ENCODE peak calls at places on chromosomes 5 and 9, in ten cellular contexts. B, D, J, K, N, R, M, U, I and S are unnamed samples.

GRCh38 chr9:77839459-77840140 is 191.5 kb upstream of the GNA14 start:
- DNase-seq in U (peak), B (no peak), K (no peak), D (no peak), I (no peak), J (no peak), M (peak), R (no peak), N (no peak), S (no peak)

GRCh38 chr9:4099961-4100360 is 199.9 kb downstream of the GLIS3 start:
- DNase-seq in D (no peak), J (no peak), I (no peak), K (no peak), U (peak), N (no peak), B (no peak), R (no peak), M (no peak), S (no peak)

GRCh38 chr9:75088646-75089368 is 493 bp downstream of the OSTF1 start:
- DNase-seq in N (peak), U (peak), J (peak), B (peak), M (no peak), K (peak), R (peak), I (peak), D (peak), S (peak)

GRCh38 chr5:101897914-101898313 is 398.2 kb downstream of the SLCO4C1 start:
- DNase-seq in U (no peak), R (no peak), M (no peak), B (no peak), D (peak), N (no peak), J (no peak), I (no peak), K (no peak), S (no peak)

GRCh38 chr5:392431-392988 is 50.5 kb upstream of the EXOC3 start:
- DNase-seq in J (peak), R (no peak), B (no peak), U (no peak), I (no peak), K (no peak), D (peak), N (peak), M (peak), S (no peak)

GRCh38 chr5:56466136-56466816 is 233.1 kb upstream of the ANKRD55 start:
- DNase-seq in U (no peak), B (no peak), M (no peak), R (no peak), D (no peak), N (no peak), K (no peak), I (no peak), J (no peak), S (no peak)

GRCh38 chr5:140000332-140000731 is 42.8 kb downstream of the NRG2 start:
- DNase-seq in U (no peak), M (no peak), I (no peak), J (no peak), R (peak), B (no peak), D (no peak), K (peak), N (no peak), S (no peak)

GRCh38 chr5:73997936-73998335 is 371.9 kb downstream of the ARHGEF28 start:
- DNase-seq in M (no peak), K (no peak), J (no peak), D (no peak), R (no peak), U (no peak), I (no peak), N (no peak), B (no peak), S (no peak)

GRCh38 chr9:108271646-108272349 is 584.0 kb downstream of the ACTL7B start:
- DNase-seq in U (peak), R (no peak), I (no peak), D (peak), J (no peak), K (no peak), M (no peak), N (peak), B (peak), S (no peak)

GRCh38 chr9:116674210-116674980 is 12.7 kb upstream of the TRIM32 start:
- DNase-seq in K (no peak), M (no peak), D (peak), I (no peak), R (no peak), U (no peak), B (no peak), N (no peak), J (no peak), S (no peak)

GRCh38 chr9:2159521-2160417 is 144.6 kb downstream of the SMARCA2 start:
- DNase-seq in B (no peak), K (no peak), J (no peak), N (no peak), R (no peak), D (peak), I (no peak), U (peak), M (no peak), S (peak)

GRCh38 chr9:9904021-9904420 is 708.8 kb downstream of the PTPRD start:
- DNase-seq in R (no peak), M (no peak), K (no peak), D (no peak), U (no peak), J (no peak), N (no peak), B (no peak), I (no peak), S (no peak)

GRCh38 chr9:83422512-83422911 is 115.7 kb downstream of the FRMD3 start:
- DNase-seq in U (peak), K (peak), D (no peak), R (no peak), I (no peak), J (no peak), M (no peak), N (no peak), B (no peak), S (no peak)

GRCh38 chr5:160274483-160274931 is 37.9 kb downstream of the CCNJL start:
- DNase-seq in N (no peak), I (no peak), J (no peak), M (no peak), U (no peak), R (no peak), D (no peak), B (no peak), K (no peak), S (no peak)

GRCh38 chr5:134161712-134162395 is 14.9 kb downstream of the SKP1 start:
- DNase-seq in U (no peak), J (no peak), N (no peak), B (no peak), K (no peak), I (no peak), R (no peak), D (no peak), M (no peak), S (no peak)

GRCh38 chr9:18743976-18744375 is 270.0 kb downstream of the ADAMTSL1 start:
- DNase-seq in J (no peak), N (no peak), B (no peak), D (no peak), M (no peak), K (no peak), I (no peak), R (no peak), U (peak), S (no peak)

GRCh38 chr5:83222906-83223305 is 145.6 kb downstream of the XRCC4 start:
- DNase-seq in K (no peak), N (no peak), D (no peak), I (no peak), M (no peak), R (no peak), U (no peak), J (no peak), B (no peak), S (no peak)

GRCh38 chr9:36164361-36164760 is 4.8 kb upstream of the CCIN start:
- DNase-seq in N (no peak), J (no peak), I (no peak), M (no peak), B (no peak), U (no peak), K (no peak), R (no peak), D (no peak), S (no peak)

GRCh38 chr5:128537306-128537998 is 593 bp downstream of the FBN2 start:
- DNase-seq in D (peak), K (peak), J (no peak), M (no peak), N (no peak), R (peak), U (peak), B (no peak), I (no peak), S (no peak)

GRCh38 chr9:113187935-113188595 is 33.0 kb downstream of the FKBP15 start:
- DNase-seq in J (no peak), R (peak), U (peak), N (peak), I (peak), M (peak), K (peak), B (peak), D (no peak), S (peak)

GRCh38 chr9:125343518-125344284 is 82.1 kb downstream of the GAPVD1 start:
- DNase-seq in R (no peak), I (no peak), D (peak), M (no peak), B (no peak), J (no peak), N (no peak), K (peak), U (peak), S (no peak)

GRCh38 chr5:110734101-110734500 is 4.7 kb upstream of the SLC25A46 start:
- DNase-seq in K (no peak), D (no peak), N (no peak), J (no peak), I (no peak), U (no peak), M (no peak), B (no peak), R (no peak), S (no peak)

GRCh38 chr5:30991462-30991861 is 202.0 kb upstream of the CDH6 start:
- DNase-seq in J (no peak), U (no peak), N (no peak), I (no peak), K (no peak), B (no peak), R (no peak), M (no peak), D (no peak), S (no peak)

GRCh38 chr9:98147582-98147981 is 28.6 kb upstream of the TRIM14 start:
- DNase-seq in D (no peak), B (no peak), R (no peak), U (no peak), J (no peak), I (no peak), K (no peak), M (no peak), N (no peak), S (no peak)

GRCh38 chr5:167993771-167994170 is 297.7 kb upstream of the WWC1 start:
- DNase-seq in N (no peak), R (no peak), B (no peak), K (no peak), M (no peak), U (no peak), J (no peak), D (no peak), I (no peak), S (no peak)

GRCh38 chr5:50751064-50751657 is 84.7 kb downstream of the PARP8 start:
- DNase-seq in K (peak), M (peak), I (no peak), R (no peak), U (peak), J (no peak), B (peak), N (peak), D (peak), S (peak)

GRCh38 chr9:36632892-36633291 is 60.2 kb downstream of the MELK start:
- DNase-seq in I (no peak), R (no peak), J (no peak), B (no peak), K (no peak), M (peak), U (peak), D (peak), N (no peak), S (no peak)

GRCh38 chr5:35159370-35159742 is 70.9 kb downstream of the PRLR start:
- DNase-seq in K (no peak), R (peak), N (no peak), B (no peak), I (no peak), U (peak), D (peak), J (no peak), M (no peak), S (no peak)

GRCh38 chr5:78594946-78595921 is 53.3 kb downstream of the LHFPL2 start:
- DNase-seq in M (peak), D (no peak), N (peak), J (no peak), U (peak), I (no peak), K (peak), B (peak), R (no peak), S (no peak)

GRCh38 chr5:168407222-168407621 is 79.0 kb upstream of the RARS1 start:
- DNase-seq in K (no peak), M (no peak), J (no peak), D (no peak), R (no peak), I (no peak), B (no peak), N (no peak), U (peak), S (no peak)

GRCh38 chr5:143226361-143226760 is 177.1 kb downstream of the NR3C1 start:
- DNase-seq in K (no peak), B (no peak), J (no peak), D (no peak), M (no peak), N (no peak), R (no peak), U (no peak), I (no peak), S (no peak)

GRCh38 chr9:69155341-69156030 is 18.6 kb upstream of the TJP2 start:
- DNase-seq in U (no peak), D (peak), J (no peak), N (no peak), R (no peak), M (no peak), I (no peak), B (no peak), K (no peak), S (no peak)

GRCh38 chr5:36373527-36374086 is 71.9 kb upstream of the RANBP3L start:
- DNase-seq in J (no peak), K (peak), M (no peak), D (no peak), N (peak), B (peak), I (peak), R (peak), U (peak), S (peak)

GRCh38 chr5:143008809-143009521 is 238.8 kb downstream of the ARHGAP26 start:
- DNase-seq in K (peak), M (peak), D (no peak), I (peak), U (peak), J (peak), N (no peak), B (peak), R (peak), S (no peak)

GRCh38 chr9:117412006-117412715 is 2.7 kb downstream of the ASTN2 start:
- DNase-seq in M (no peak), D (peak), B (no peak), I (no peak), N (no peak), J (no peak), R (no peak), K (no peak), U (no peak), S (no peak)

GRCh38 chr5:1732238-1732880 is 67.3 kb downstream of the MRPL36 start:
- DNase-seq in K (peak), U (no peak), D (no peak), N (peak), B (no peak), I (no peak), M (no peak), J (no peak), R (peak), S (no peak)

GRCh38 chr9:136370037-136370436 is 3.4 kb downstream of the CARD9 start:
- DNase-seq in U (no peak), B (no peak), K (no peak), R (no peak), J (no peak), M (no peak), I (no peak), D (no peak), N (no peak), S (no peak)

GRCh38 chr9:136373300-136374182 is at the start of gene CARD9:
- DNase-seq in M (no peak), K (no peak), I (no peak), N (no peak), J (no peak), B (peak), D (no peak), U (no peak), R (peak), S (no peak)

GRCh38 chr9:136372006-136372405 is 1.5 kb downstream of the CARD9 start:
- DNase-seq in M (no peak), D (no peak), I (no peak), N (no peak), U (no peak), K (no peak), J (no peak), R (no peak), B (no peak), S (no peak)

GRCh38 chr9:136372561-136373299 is 739 bp downstream of the CARD9 start:
- DNase-seq in N (peak), D (no peak), B (peak), R (peak), J (peak), K (no peak), I (no peak), U (peak), M (no peak), S (peak)

DNA sequence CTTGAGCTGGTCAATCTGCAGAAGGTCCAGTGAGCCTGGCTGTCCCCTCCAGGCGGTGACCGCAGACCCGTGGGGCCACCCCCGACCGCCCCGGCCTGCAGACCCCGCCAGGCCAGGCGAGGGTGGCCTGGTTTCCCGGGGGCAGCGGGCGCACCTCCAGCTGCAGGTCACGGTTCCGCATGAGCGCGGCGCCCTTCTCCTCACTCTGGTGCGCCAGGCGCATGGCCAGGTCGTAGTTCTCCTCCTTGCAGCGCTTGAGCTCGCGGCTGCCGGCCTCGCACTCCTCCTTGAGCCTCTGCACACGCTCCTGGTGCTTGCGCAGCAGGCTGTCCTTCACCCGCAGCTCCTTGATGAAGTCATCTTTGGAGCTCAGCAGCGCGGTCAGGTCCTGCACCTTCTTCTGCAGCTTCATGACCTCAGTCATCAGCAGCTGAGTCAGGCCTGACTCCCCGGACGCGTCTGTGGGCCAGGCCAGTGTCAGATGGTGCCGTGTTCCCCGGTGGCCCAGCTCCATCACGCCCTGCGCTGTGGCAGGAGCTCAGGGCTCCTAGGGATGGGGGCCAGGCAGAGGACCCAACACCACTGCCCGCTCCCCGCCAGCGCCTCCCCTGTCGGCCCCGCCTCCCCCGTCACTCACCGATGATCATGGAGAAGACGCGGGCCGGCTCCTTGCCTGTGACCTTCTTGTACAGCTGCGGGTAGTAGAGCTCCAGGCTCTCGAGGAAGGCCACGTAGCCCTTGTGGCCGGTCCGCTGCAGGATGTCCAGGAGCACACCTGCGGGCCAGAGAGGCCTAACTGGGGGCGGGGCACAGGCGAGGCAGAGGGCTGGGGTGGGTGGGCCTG is 2.6 kb downstream of the CARD9 start:
- DNase-seq in D (no peak), N (no peak), B (no peak), M (no peak), K (no peak), U (no peak), R (no peak), J (no peak), I (no peak), S (no peak)
- H3K27ac ChIP-seq in D (no peak), N (no peak), B (no peak), M (no peak), K (no peak), U (no peak), R (no peak), J (no peak), I (no peak), S (no peak)

DNA sequence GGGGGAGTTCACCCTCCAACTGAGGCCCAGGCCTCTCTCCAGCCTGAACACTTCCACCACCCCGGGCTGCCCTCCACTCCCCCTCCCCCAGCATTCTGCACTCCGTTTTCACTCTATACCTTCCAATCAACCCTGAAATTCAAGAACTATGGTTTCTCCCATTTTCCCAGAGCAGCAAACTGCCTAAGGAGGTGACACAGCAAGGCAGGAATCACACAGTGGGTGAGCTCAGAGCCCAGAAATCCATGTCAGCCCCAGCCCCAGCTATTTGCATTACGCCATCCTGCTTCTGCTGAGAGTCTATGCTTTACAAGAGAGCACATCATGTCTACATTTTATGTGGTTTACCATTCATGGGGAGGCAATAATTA is 12.0 kb downstream of the MSX2 start:
- DNase-seq in J (no peak), B (no peak), K (no peak), I (no peak), M (no peak), D (no peak), N (no peak), U (peak), R (no peak), S (no peak)
- H3K27ac ChIP-seq in J (no peak), B (no peak), K (no peak), I (no peak), M (no peak), D (no peak), N (no peak), U (no peak), R (no peak), S (no peak)

GRCh38 chr5:58143757-58144156 is 316.1 kb downstream of the PLK2 start:
- DNase-seq in N (no peak), M (no peak), U (no peak), I (no peak), R (no peak), J (no peak), K (no peak), B (no peak), D (no peak), S (no peak)

GRCh38 chr5:58149345-58149744 is 310.5 kb downstream of the PLK2 start:
- DNase-seq in I (no peak), N (no peak), J (no peak), M (no peak), R (no peak), B (no peak), K (no peak), D (no peak), U (no peak), S (no peak)

GRCh38 chr5:58149750-58150149 is 310.1 kb downstream of the PLK2 start:
- DNase-seq in B (no peak), R (no peak), I (no peak), N (no peak), U (no peak), K (no peak), M (no peak), J (no peak), D (no peak), S (no peak)

GRCh38 chr5:58148366-58148765 is 311.5 kb downstream of the PLK2 start:
- DNase-seq in R (no peak), K (no peak), U (no peak), B (no peak), I (no peak), D (no peak), N (no peak), J (no peak), M (no peak), S (no peak)

GRCh38 chr5:58145397-58145796 is 314.5 kb downstream of the PLK2 start:
- DNase-seq in M (no peak), N (no peak), D (no peak), R (no peak), B (no peak), K (no peak), I (no peak), J (no peak), U (no peak), S (no peak)
- H3K27ac ChIP-seq in M (no peak), N (no peak), D (no peak), R (no peak), B (no peak), K (no peak), I (no peak), J (no peak), U (no peak), S (no peak)

DNA sequence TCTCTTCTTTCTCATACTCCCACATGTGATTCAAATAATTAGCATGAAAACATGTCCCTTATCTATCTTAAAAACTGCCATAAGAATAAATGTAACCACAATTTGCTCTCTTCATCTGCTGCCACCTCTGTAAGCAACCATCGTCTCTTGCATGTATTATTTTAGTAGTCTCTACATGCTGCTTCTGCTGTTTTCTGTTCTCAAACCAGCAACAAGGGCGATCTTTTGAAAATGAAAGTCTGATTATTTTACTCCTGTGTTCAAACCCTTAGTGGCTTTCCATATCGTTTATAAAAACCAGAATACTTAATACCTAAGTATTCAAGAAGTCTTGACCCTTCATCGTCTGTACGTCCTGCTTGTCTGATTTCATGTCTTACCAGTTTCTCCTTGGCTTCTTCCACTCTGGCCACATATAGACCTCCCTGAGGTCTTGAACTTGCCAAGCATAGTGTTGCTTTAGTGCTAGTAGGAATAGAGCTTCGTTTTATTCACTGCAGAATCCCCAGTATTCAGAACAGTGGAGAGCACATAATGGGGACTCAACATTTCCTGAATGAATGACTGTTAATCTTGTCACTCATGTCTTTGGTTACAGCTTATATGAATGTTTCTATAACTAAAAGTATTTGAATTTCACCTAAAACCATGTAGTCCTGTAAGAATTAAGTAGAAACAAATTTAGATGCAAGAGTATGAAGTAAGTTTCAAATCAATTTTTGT is 10.6 kb downstream of the CDC42SE2 start:
- DNase-seq in B (no peak), R (no peak), M (no peak), D (no peak), K (no peak), I (no peak), J (no peak), U (no peak), N (no peak), S (no peak)
- H3K27ac ChIP-seq in B (peak), R (no peak), M (no peak), D (no peak), K (no peak), I (no peak), J (no peak), U (no peak), N (peak), S (no peak)